ENCODE peak calls at places on chromosomes 4 and X, in five cellular contexts. One of them, this sample, is unnamed.

GRCh38 chr4:113826431-113826830 is 64.9 kb upstream of the CAMK2D start:
- DNase-seq in ascending aorta: no peak
- DNase-seq in cardiac fibroblast: peak
- DNase-seq in fibroblast of the aortic adventitia: peak
- DNase-seq in RWPE2: no peak
- DNase-seq in this sample: no peak

GRCh38 chr4:53704329-53704728 is 113.0 kb upstream of the LNX1 start:
- DNase-seq in RWPE2: no peak
- DNase-seq in ascending aorta: no peak
- DNase-seq in cardiac fibroblast: no peak
- DNase-seq in fibroblast of the aortic adventitia: no peak
- DNase-seq in this sample: no peak

GRCh38 chrX:41047878-41048534 is 37.2 kb upstream of the USP9X start:
- DNase-seq in cardiac fibroblast: no peak
- DNase-seq in ascending aorta: no peak
- DNase-seq in RWPE2: no peak
- DNase-seq in fibroblast of the aortic adventitia: no peak
- DNase-seq in this sample: no peak

GRCh38 chrX:41152221-41152620 is 67.0 kb downstream of the USP9X start:
- DNase-seq in fibroblast of the aortic adventitia: no peak
- DNase-seq in ascending aorta: no peak
- DNase-seq in cardiac fibroblast: no peak
- DNase-seq in RWPE2: no peak
- DNase-seq in this sample: no peak

GRCh38 chrX:48107717-48108116 is 22.7 kb upstream of the SPACA5B start:
- DNase-seq in RWPE2: no peak
- DNase-seq in fibroblast of the aortic adventitia: no peak
- DNase-seq in cardiac fibroblast: no peak
- DNase-seq in ascending aorta: no peak
- DNase-seq in this sample: no peak

GRCh38 chr4:56622176-56622575 is 58.9 kb downstream of the HOPX start:
- DNase-seq in ascending aorta: no peak
- DNase-seq in cardiac fibroblast: no peak
- DNase-seq in fibroblast of the aortic adventitia: no peak
- DNase-seq in RWPE2: no peak
- DNase-seq in this sample: peak

GRCh38 chr4:145234086-145234694 is 53.8 kb upstream of the OTUD4 start:
- DNase-seq in RWPE2: no peak
- DNase-seq in cardiac fibroblast: peak
- DNase-seq in fibroblast of the aortic adventitia: peak
- DNase-seq in ascending aorta: no peak
- DNase-seq in this sample: peak

GRCh38 chr4:65911720-65912119 is 241.4 kb upstream of the EPHA5 start:
- DNase-seq in ascending aorta: no peak
- DNase-seq in cardiac fibroblast: no peak
- DNase-seq in RWPE2: no peak
- DNase-seq in fibroblast of the aortic adventitia: no peak
- DNase-seq in this sample: no peak

GRCh38 chrX:71099736-71100135 is 4.1 kb downstream of the FOXO4 start:
- DNase-seq in RWPE2: no peak
- DNase-seq in cardiac fibroblast: no peak
- DNase-seq in ascending aorta: no peak
- DNase-seq in fibroblast of the aortic adventitia: no peak
- DNase-seq in this sample: no peak

GRCh38 chr4:182978152-182978827 is 61.1 kb upstream of the DCTD start:
- DNase-seq in fibroblast of the aortic adventitia: peak
- DNase-seq in ascending aorta: no peak
- DNase-seq in cardiac fibroblast: peak
- DNase-seq in RWPE2: no peak
- DNase-seq in this sample: peak

GRCh38 chr4:85430697-85431096 is 44.3 kb upstream of the ARHGAP24 start:
- DNase-seq in cardiac fibroblast: no peak
- DNase-seq in RWPE2: no peak
- DNase-seq in ascending aorta: no peak
- DNase-seq in fibroblast of the aortic adventitia: no peak
- DNase-seq in this sample: no peak

GRCh38 chr4:102438873-102439614 is 62.1 kb upstream of the NFKB1 start:
- DNase-seq in RWPE2: no peak
- DNase-seq in fibroblast of the aortic adventitia: peak
- DNase-seq in ascending aorta: no peak
- DNase-seq in cardiac fibroblast: peak
- DNase-seq in this sample: peak

GRCh38 chr4:184395451-184395917 is 78.9 kb downstream of the IRF2 start:
- DNase-seq in RWPE2: no peak
- DNase-seq in ascending aorta: peak
- DNase-seq in cardiac fibroblast: no peak
- DNase-seq in fibroblast of the aortic adventitia: no peak
- DNase-seq in this sample: no peak

GRCh38 chrX:48761674-48762471 is at the start of gene GLOD5:
- DNase-seq in fibroblast of the aortic adventitia: no peak
- DNase-seq in RWPE2: no peak
- DNase-seq in cardiac fibroblast: peak
- DNase-seq in ascending aorta: no peak
- DNase-seq in this sample: no peak

GRCh38 chr4:161237495-161237894 is 926.3 kb downstream of the FSTL5 start:
- DNase-seq in cardiac fibroblast: no peak
- DNase-seq in fibroblast of the aortic adventitia: no peak
- DNase-seq in ascending aorta: no peak
- DNase-seq in RWPE2: no peak
- DNase-seq in this sample: no peak

GRCh38 chrX:50067435-50068292 is 133.1 kb downstream of the AKAP4 start:
- DNase-seq in ascending aorta: no peak
- DNase-seq in fibroblast of the aortic adventitia: peak
- DNase-seq in RWPE2: no peak
- DNase-seq in cardiac fibroblast: peak
- DNase-seq in this sample: peak
- H3K4me3 ChIP-seq in ascending aorta: no peak
- H3K4me3 ChIP-seq in fibroblast of the aortic adventitia: no peak
- H3K4me3 ChIP-seq in RWPE2: no peak
- H3K4me3 ChIP-seq in cardiac fibroblast: no peak
- H3K4me3 ChIP-seq in this sample: no peak

GRCh38 chr4:26490111-26490979 is at the start of gene CCKAR:
- DNase-seq in cardiac fibroblast: peak
- DNase-seq in ascending aorta: no peak
- DNase-seq in fibroblast of the aortic adventitia: no peak
- DNase-seq in RWPE2: no peak
- DNase-seq in this sample: peak
- TF ChIP-seq CTCF in cardiac fibroblast: no peak
- TF ChIP-seq CTCF in ascending aorta: no peak
- TF ChIP-seq CTCF in fibroblast of the aortic adventitia: no peak
- TF ChIP-seq CTCF in RWPE2: no peak
- TF ChIP-seq CTCF in this sample: no peak

DNA sequence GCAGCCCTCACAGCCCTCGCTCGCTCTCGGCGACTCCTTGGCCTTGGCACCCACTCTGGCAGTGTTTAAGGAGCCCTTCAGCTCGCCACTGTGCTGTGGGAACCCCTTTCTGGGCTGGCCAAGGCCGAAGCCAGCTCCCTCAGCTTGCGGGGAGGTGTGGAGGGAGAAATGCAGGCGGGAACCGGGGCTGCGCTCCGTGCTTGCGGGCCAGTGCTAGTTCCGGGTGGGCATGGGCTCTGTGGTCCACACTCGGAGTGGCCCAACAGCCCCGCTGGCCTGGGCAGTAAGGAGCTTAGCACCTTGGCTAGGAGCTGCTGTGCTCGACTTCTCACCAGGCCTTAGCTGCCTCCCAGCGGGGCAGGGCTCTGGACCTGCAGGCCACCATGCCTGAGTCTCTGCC is 192.6 kb downstream of the COX18 start:
- DNase-seq in fibroblast of the aortic adventitia: no peak
- DNase-seq in RWPE2: no peak
- DNase-seq in ascending aorta: no peak
- DNase-seq in cardiac fibroblast: no peak
- DNase-seq in this sample: no peak
- H3K4me3 ChIP-seq in fibroblast of the aortic adventitia: no peak
- H3K4me3 ChIP-seq in RWPE2: no peak
- H3K4me3 ChIP-seq in ascending aorta: no peak
- H3K4me3 ChIP-seq in cardiac fibroblast: no peak
- H3K4me3 ChIP-seq in this sample: no peak

GRCh38 chrX:64642482-64642881 is 247.2 kb upstream of the MTMR8 start:
- DNase-seq in fibroblast of the aortic adventitia: no peak
- DNase-seq in ascending aorta: no peak
- DNase-seq in cardiac fibroblast: no peak
- DNase-seq in RWPE2: no peak
- DNase-seq in this sample: no peak
- TF ChIP-seq CTCF in fibroblast of the aortic adventitia: no peak
- TF ChIP-seq CTCF in ascending aorta: no peak
- TF ChIP-seq CTCF in cardiac fibroblast: peak
- TF ChIP-seq CTCF in RWPE2: peak
- TF ChIP-seq CTCF in this sample: peak

DNA sequence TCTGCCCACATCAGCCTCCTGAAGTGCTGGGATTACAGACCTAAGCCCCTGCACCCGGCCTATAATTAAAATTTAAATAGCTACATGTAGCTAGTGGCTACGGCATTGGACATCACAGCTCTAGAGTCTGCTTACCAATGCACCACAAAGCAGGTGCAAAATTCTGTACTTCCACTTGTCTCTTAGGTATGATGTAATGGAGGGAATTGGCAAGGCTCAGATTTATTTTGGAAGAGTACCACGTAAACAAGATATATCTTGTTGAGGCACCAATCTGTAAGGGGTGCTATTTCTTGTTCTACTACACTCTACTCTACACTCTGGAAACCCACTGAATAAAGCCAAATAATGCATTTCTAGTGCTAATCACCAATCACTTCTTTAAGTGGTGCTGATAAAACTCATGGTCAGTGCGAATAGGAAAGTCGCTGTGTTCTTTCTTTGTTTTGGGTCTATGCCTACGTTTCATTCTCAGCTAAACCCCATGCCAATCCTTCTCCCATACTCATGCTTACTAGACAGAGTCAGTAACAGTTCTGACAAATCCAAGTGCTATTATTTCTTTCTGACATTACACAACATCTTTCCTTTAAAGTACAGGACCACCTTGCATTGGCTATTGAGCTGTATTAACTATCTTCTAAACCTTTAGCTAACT is 92.3 kb downstream of the GC start:
- DNase-seq in ascending aorta: no peak
- DNase-seq in fibroblast of the aortic adventitia: no peak
- DNase-seq in RWPE2: no peak
- DNase-seq in cardiac fibroblast: no peak
- DNase-seq in this sample: no peak
- H3K4me3 ChIP-seq in ascending aorta: no peak
- H3K4me3 ChIP-seq in fibroblast of the aortic adventitia: no peak
- H3K4me3 ChIP-seq in RWPE2: no peak
- H3K4me3 ChIP-seq in cardiac fibroblast: no peak
- H3K4me3 ChIP-seq in this sample: no peak

This sample was measured in astrocyte of the spinal cord.